ENCODE peak calls at places on chromosomes 4 and X, in five cellular contexts. One of them, this sample, is unnamed.

GRCh38 chr4:37392540-37393255 is 148.2 kb downstream of the NWD2 start:
- DNase-seq in dorsolateral prefrontal cortex: peak
- DNase-seq in NCI-H2029: no peak
- DNase-seq in aorta: no peak
- DNase-seq in astrocyte of the cerebellum: no peak
- DNase-seq in this sample: peak

GRCh38 chr4:127936974-127937373 is 28.0 kb downstream of the MFSD8 start:
- DNase-seq in dorsolateral prefrontal cortex: no peak
- DNase-seq in NCI-H2029: no peak
- DNase-seq in aorta: no peak
- DNase-seq in astrocyte of the cerebellum: no peak
- DNase-seq in this sample: no peak

GRCh38 chr4:78661923-78662521 is 110.5 kb downstream of the ANXA3 start:
- DNase-seq in dorsolateral prefrontal cortex: no peak
- DNase-seq in NCI-H2029: no peak
- DNase-seq in aorta: no peak
- DNase-seq in astrocyte of the cerebellum: peak
- DNase-seq in this sample: no peak

GRCh38 chr4:94897023-94897422 is 139.3 kb downstream of the BMPR1B start:
- DNase-seq in dorsolateral prefrontal cortex: no peak
- DNase-seq in NCI-H2029: no peak
- DNase-seq in aorta: no peak
- DNase-seq in astrocyte of the cerebellum: no peak
- DNase-seq in this sample: no peak

GRCh38 chr4:98166025-98166730 is 22.9 kb upstream of the STPG2 start:
- DNase-seq in dorsolateral prefrontal cortex: no peak
- DNase-seq in NCI-H2029: no peak
- DNase-seq in aorta: no peak
- DNase-seq in astrocyte of the cerebellum: peak
- DNase-seq in this sample: no peak

GRCh38 chr4:97105716-97106115 is 1037.6 kb downstream of the STPG2 start:
- DNase-seq in dorsolateral prefrontal cortex: no peak
- DNase-seq in NCI-H2029: no peak
- DNase-seq in aorta: no peak
- DNase-seq in astrocyte of the cerebellum: no peak
- DNase-seq in this sample: no peak

GRCh38 chr4:10182446-10183424 is 66.1 kb upstream of the WDR1 start:
- DNase-seq in dorsolateral prefrontal cortex: no peak
- DNase-seq in NCI-H2029: no peak
- DNase-seq in aorta: no peak
- DNase-seq in astrocyte of the cerebellum: no peak
- DNase-seq in this sample: no peak

GRCh38 chr4:37802068-37802666 is 24.3 kb upstream of the PGM2 start:
- DNase-seq in dorsolateral prefrontal cortex: no peak
- DNase-seq in NCI-H2029: peak
- DNase-seq in aorta: no peak
- DNase-seq in astrocyte of the cerebellum: peak
- DNase-seq in this sample: no peak

GRCh38 chr4:1983846-1984405 is 24.8 kb downstream of the NELFA start:
- DNase-seq in dorsolateral prefrontal cortex: no peak
- DNase-seq in NCI-H2029: no peak
- DNase-seq in aorta: no peak
- DNase-seq in astrocyte of the cerebellum: no peak
- DNase-seq in this sample: peak

GRCh38 chr4:133598779-133599178 is 449.7 kb downstream of the PCDH10 start:
- DNase-seq in dorsolateral prefrontal cortex: no peak
- DNase-seq in NCI-H2029: no peak
- DNase-seq in aorta: no peak
- DNase-seq in astrocyte of the cerebellum: no peak
- DNase-seq in this sample: no peak

GRCh38 chrX:5399403-5399802 is 829.3 kb downstream of the NLGN4X start:
- DNase-seq in dorsolateral prefrontal cortex: no peak
- DNase-seq in NCI-H2029: no peak
- DNase-seq in aorta: no peak
- DNase-seq in astrocyte of the cerebellum: no peak
- DNase-seq in this sample: no peak

GRCh38 chr4:177309525-177310371 is at the start of gene NEIL3:
- DNase-seq in dorsolateral prefrontal cortex: peak
- DNase-seq in NCI-H2029: peak
- DNase-seq in aorta: peak
- DNase-seq in astrocyte of the cerebellum: peak
- DNase-seq in this sample: peak

GRCh38 chr4:150209140-150209829 is 131.0 kb downstream of the DCLK2 start:
- DNase-seq in dorsolateral prefrontal cortex: no peak
- DNase-seq in NCI-H2029: peak
- DNase-seq in aorta: peak
- DNase-seq in astrocyte of the cerebellum: peak
- DNase-seq in this sample: peak